ENCODE peak calls at places on chromosome 1, in six cellular contexts. I is transverse colon, W is fibroblast of lung, Y is stomach, K is heart left ventricle, H is HFF-Myc. T is an unnamed sample.

GRCh38 chr1:168893359-168893791 is 164.4 kb upstream of the DPT start:
- DNase-seq in I (no peak), W (no peak), Y (no peak), K (peak), H (no peak), T (no peak)

GRCh38 chr1:151693057-151693651 is 23.4 kb downstream of the CELF3 start:
- DNase-seq in I (no peak), W (peak), Y (no peak), K (no peak), H (no peak), T (no peak)

GRCh38 chr1:244653439-244654283 is 735 bp downstream of the DESI2 start:
- DNase-seq in I (peak), W (no peak), Y (no peak), K (peak), H (no peak), T (no peak)

GRCh38 chr1:43908858-43909257 is 24.7 kb upstream of the ARTN start:
- DNase-seq in I (no peak), W (no peak), Y (no peak), K (no peak), H (no peak), T (no peak)

GRCh38 chr1:174964261-174964984 is 35.3 kb upstream of the CACYBP start:
- DNase-seq in I (no peak), W (peak), Y (no peak), K (no peak), H (no peak), T (peak)

GRCh38 chr1:160209656-160210046 is 4.5 kb downstream of the PEA15 start:
- DNase-seq in I (no peak), W (no peak), Y (no peak), K (peak), H (no peak), T (no peak)

GRCh38 chr1:20229191-20229590 is 42.9 kb upstream of the PLA2G2C start:
- DNase-seq in I (no peak), W (no peak), Y (no peak), K (no peak), H (no peak), T (no peak)

GRCh38 chr1:54989968-54990810 is 8.5 kb upstream of the BSND start:
- DNase-seq in I (no peak), W (peak), Y (no peak), K (no peak), H (no peak), T (no peak)

GRCh38 chr1:33060579-33061083 is 20.3 kb upstream of the AZIN2 start:
- DNase-seq in I (no peak), W (peak), Y (no peak), K (peak), H (peak), T (no peak)

GRCh38 chr1:1071486-1072298 is 2.4 kb downstream of the RNF223 start:
- DNase-seq in I (no peak), W (no peak), Y (no peak), K (no peak), H (no peak), T (no peak)

GRCh38 chr1:4016351-4017130 is 116.5 kb upstream of the C1orf174 start:
- DNase-seq in I (no peak), W (no peak), Y (no peak), K (no peak), H (no peak), T (no peak)

GRCh38 chr1:206578115-206578935 is 33.9 kb downstream of the EIF2D start:
- DNase-seq in I (no peak), W (peak), Y (no peak), K (no peak), H (peak), T (peak)

DNA sequence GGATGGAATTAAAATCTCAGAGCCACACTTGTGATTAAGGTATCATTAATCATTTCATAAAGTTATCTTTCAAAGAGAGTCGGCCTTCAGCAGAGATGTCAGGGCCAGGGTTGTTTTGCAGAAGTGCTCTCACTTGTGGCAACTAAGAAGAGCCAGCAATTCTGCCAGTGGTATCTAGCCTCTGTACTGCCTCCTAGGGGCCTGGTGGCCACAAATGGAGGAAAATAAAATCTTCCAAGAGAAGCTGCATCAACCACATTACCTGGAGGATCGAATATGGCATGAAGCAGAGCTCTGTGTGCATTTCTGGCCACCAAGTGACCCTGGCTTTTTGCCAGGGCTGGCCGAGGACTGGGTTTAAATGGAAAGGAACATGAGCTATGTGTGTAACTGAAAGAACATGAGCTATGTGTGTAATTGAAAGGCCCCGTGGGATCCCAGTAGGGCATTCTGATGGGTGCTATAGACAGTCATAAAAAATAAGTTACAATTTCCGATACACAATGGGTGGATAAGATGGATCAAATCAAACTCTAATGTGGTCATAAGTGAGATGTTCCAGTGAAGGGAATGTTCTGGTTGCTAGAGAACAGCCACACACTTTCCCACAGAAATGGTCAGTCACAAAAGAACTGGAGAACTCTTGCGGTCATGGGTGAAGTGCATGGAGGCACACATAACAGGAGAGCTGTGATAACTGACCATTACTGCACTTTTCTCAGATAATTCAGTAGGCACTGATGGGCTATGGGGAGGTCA is 335.8 kb downstream of the CAMTA1 start:
- DNase-seq in I (no peak), W (peak), Y (peak), K (no peak), H (no peak), T (no peak)
- TF ChIP-seq CTCF in I (no peak), W (no peak), Y (no peak), K (peak), H (peak), T (no peak)

DNA sequence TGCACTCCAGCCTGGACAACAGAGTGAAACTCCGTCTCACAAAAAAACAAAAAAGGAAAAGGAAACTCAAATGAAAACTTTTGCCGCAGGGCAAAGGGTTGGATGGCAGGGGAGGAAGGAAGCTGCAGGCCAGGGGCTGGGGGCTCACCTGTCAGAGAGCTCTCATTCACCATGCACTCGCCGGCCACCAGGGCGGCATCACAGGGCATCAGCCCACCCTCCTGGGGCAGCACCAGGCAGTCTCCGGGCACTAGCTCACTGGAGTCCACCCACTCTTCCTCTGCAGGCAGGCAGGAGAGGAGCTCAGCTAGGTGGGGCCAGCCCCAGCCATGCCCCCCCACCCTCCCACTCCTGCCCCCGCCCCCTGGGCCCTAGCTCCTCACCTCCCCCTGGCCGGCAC is 11.9 kb downstream of the ATP13A2 start:
- DNase-seq in I (no peak), W (no peak), Y (no peak), K (no peak), H (no peak), T (no peak)
- TF ChIP-seq CTCF in I (no peak), W (no peak), Y (no peak), K (no peak), H (no peak), T (no peak)

GRCh38 chr1:46603858-46604549 is at the start of gene MKNK1:
- DNase-seq in I (peak), W (peak), Y (peak), K (peak), H (peak), T (peak)
- TF ChIP-seq CTCF in I (no peak), W (peak), Y (no peak), K (no peak), H (peak), T (no peak)

GRCh38 chr1:42320689-42321088 is 14.3 kb downstream of the FOXJ3 start:
- DNase-seq in I (no peak), W (no peak), Y (no peak), K (no peak), H (no peak), T (no peak)

GRCh38 chr1:42319128-42319851 is 15.7 kb downstream of the FOXJ3 start:
- DNase-seq in I (no peak), W (peak), Y (no peak), K (no peak), H (no peak), T (peak)

GRCh38 chr1:42321731-42322130 is 13.3 kb downstream of the FOXJ3 start:
- DNase-seq in I (no peak), W (no peak), Y (no peak), K (no peak), H (no peak), T (no peak)

GRCh38 chr1:42318601-42319000 is 16.4 kb downstream of the FOXJ3 start:
- DNase-seq in I (no peak), W (no peak), Y (no peak), K (no peak), H (no peak), T (no peak)

DNA sequence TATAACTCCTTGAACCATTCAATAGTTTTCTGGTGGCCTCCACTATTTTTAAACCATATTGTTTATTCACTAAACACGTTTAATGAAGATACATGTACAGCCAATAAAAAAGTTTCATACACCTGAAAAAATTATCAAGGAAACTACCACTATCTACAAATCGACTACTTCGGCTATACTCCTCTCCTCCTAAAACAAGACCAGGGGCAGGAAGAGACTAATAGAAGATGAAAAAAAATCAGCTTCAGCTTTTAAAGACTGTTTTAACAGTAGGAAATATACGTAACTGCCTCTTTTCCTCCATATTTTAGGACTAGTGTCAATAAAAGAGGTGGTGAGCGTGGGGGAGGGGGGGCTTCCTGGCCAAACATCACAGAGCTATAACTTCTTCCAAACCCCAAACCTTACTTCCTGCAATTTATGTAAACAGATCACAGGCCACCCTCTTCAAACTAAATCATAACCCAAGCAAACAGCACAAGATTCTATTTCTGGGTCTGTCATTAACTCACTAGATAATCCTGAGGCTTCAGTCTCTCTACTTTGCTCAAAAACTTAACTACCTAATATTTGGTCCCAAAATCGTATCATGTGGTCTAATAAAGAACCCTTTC is 15.1 kb downstream of the FOXJ3 start:
- DNase-seq in I (peak), W (no peak), Y (no peak), K (no peak), H (no peak), T (peak)
- TF ChIP-seq CTCF in I (no peak), W (no peak), Y (no peak), K (no peak), H (no peak), T (no peak)

GRCh38 chr1:62436466-62437272 is at the start of gene USP1:
- DNase-seq in I (peak), W (peak), Y (peak), K (peak), H (peak), T (peak)
- TF ChIP-seq CTCF in I (no peak), W (no peak), Y (no peak), K (no peak), H (no peak), T (no peak)

GRCh38 chr1:187928288-187928687 is 1099.5 kb downstream of the PLA2G4A start:
- DNase-seq in I (no peak), W (peak), Y (no peak), K (no peak), H (no peak), T (peak)
- TF ChIP-seq CTCF in I (no peak), W (peak), Y (no peak), K (no peak), H (peak), T (no peak)

GRCh38 chr1:181469829-181470228 is 13.5 kb upstream of the CACNA1E start:
- DNase-seq in I (no peak), W (peak), Y (no peak), K (no peak), H (no peak), T (no peak)
- TF ChIP-seq CTCF in I (peak), W (no peak), Y (no peak), K (no peak), H (no peak), T (no peak)

GRCh38 chr1:229271448-229272120 is 673 bp downstream of the RAB4A start:
- DNase-seq in I (peak), W (peak), Y (peak), K (peak), H (no peak), T (peak)
- TF ChIP-seq CTCF in I (no peak), W (no peak), Y (no peak), K (no peak), H (no peak), T (no peak)

T was measured in activated CD8-positive, alpha-beta T cell treated with anti-CD3 and anti-CD28 coated beads for 36 hours.